ENCODE peak calls at places on chromosomes 4 and X, in four cellular contexts. D is caudate nucleus, B is fibroblast of lung, A is AG10803. P is an unnamed sample.

GRCh38 chr4:115113382-115114106 is at the start of gene NDST4:
- DNase-seq in D (no peak), B (peak; percentile 57), A (peak; percentile 9), P (peak; percentile 5)

GRCh38 chr4:35125995-35126712 is 1118.2 kb downstream of the ARAP2 start:
- DNase-seq in D (no peak), B (no peak), A (no peak), P (no peak)

GRCh38 chr4:70704333-70705145 is 16.2 kb downstream of the UTP3 start:
- DNase-seq in D (peak; percentile 73), B (peak; percentile 68), A (peak; percentile 61), P (peak; percentile 82)

GRCh38 chrX:1595711-1596060 is 4.3 kb downstream of the AKAP17A start:
- DNase-seq in D (no peak), B (no peak), A (no peak), P (no peak)

GRCh38 chrX:1222511-1223252 is 10.2 kb upstream of the CRLF2 start:
- DNase-seq in D (no peak), B (no peak), A (peak; percentile 29), P (no peak)

GRCh38 chrX:49155243-49155899 is 7.2 kb upstream of the MAGIX start:
- DNase-seq in D (peak; percentile 6), B (peak; percentile 72), A (peak; percentile 68), P (peak; percentile 50)

GRCh38 chr4:83387922-83388676 is 53.5 kb upstream of the HPSE start:
- DNase-seq in D (no peak), B (peak; percentile 2), A (no peak), P (no peak)

GRCh38 chr4:8939887-8940742 is 68.5 kb upstream of the HMX1 start:
- DNase-seq in D (no peak), B (no peak), A (no peak), P (peak; percentile 2)

GRCh38 chr4:26772096-26772495 is 88.5 kb upstream of the STIM2 start:
- DNase-seq in D (no peak), B (no peak), A (no peak), P (no peak)

GRCh38 chr4:7233601-7234000 is 41.3 kb downstream of the SORCS2 start:
- DNase-seq in D (no peak), B (no peak), A (no peak), P (no peak)

GRCh38 chr4:78024692-78025091 is 32.4 kb upstream of the FRAS1 start:
- DNase-seq in D (no peak), B (no peak), A (no peak), P (no peak)

GRCh38 chr4:25928320-25928955 is 14.4 kb downstream of the SMIM20 start:
- DNase-seq in D (no peak), B (no peak), A (peak; percentile 27), P (no peak)